ENCODE peak calls at places on chromosomes 3 and 15, in ten cellular contexts. F, H, O, E, D, U, L, J, W and X are unnamed samples.

GRCh38 chr3:195162033-195162669 is 108.8 kb downstream of the XXYLT1 start:
- DNase-seq in F (no peak), H (no peak), O (no peak), E (no peak), D (no peak), U (no peak), L (no peak), J (no peak), W (no peak), X (no peak)

GRCh38 chr3:45180051-45180450 is 33.9 kb upstream of the CDCP1 start:
- DNase-seq in F (no peak), H (no peak), O (peak), E (no peak), D (no peak), U (no peak), L (peak), J (no peak), W (no peak), X (no peak)

GRCh38 chr3:39468108-39468436 is 592 bp downstream of the MOBP start:
- DNase-seq in F (no peak), H (no peak), O (no peak), E (no peak), D (no peak), U (no peak), L (no peak), J (no peak), W (no peak), X (no peak)

GRCh38 chr3:69744507-69744906 is 5.2 kb downstream of the MITF start:
- DNase-seq in F (no peak), H (no peak), O (no peak), E (no peak), D (no peak), U (no peak), L (no peak), J (no peak), W (no peak), X (no peak)

GRCh38 chr3:151227438-151228290 is 24.6 kb upstream of the GPR171 start:
- DNase-seq in F (peak), H (peak), O (peak), E (no peak), D (peak), U (peak), L (peak), J (peak), W (peak), X (peak)

GRCh38 chr3:124599779-124600693 is 130.2 kb upstream of the UMPS start:
- DNase-seq in F (no peak), H (no peak), O (no peak), E (no peak), D (no peak), U (no peak), L (peak), J (no peak), W (no peak), X (no peak)

GRCh38 chr3:56899078-56899477 is 97.3 kb upstream of the ARHGEF3 start:
- DNase-seq in F (no peak), H (no peak), O (no peak), E (no peak), D (no peak), U (no peak), L (no peak), J (no peak), W (no peak), X (no peak)

GRCh38 chr3:140845878-140846277 is 95.8 kb upstream of the SLC25A36 start:
- DNase-seq in F (no peak), H (no peak), O (no peak), E (no peak), D (no peak), U (no peak), L (no peak), J (no peak), W (no peak), X (no peak)

GRCh38 chr15:101504373-101504772 is 14.9 kb upstream of the PCSK6 start:
- DNase-seq in F (no peak), H (no peak), O (no peak), E (no peak), D (no peak), U (no peak), L (no peak), J (no peak), W (no peak), X (no peak)

GRCh38 chr3:74303711-74304110 is 310.7 kb downstream of the CNTN3 start:
- DNase-seq in F (no peak), H (no peak), O (no peak), E (no peak), D (no peak), U (no peak), L (no peak), J (no peak), W (no peak), X (no peak)

GRCh38 chr3:58177747-58178527 is 32.8 kb downstream of the DNASE1L3 start:
- DNase-seq in F (peak), H (peak), O (peak), E (peak), D (peak), U (peak), L (peak), J (peak), W (peak), X (peak)

GRCh38 chr3:17965331-17965730 is 222.9 kb upstream of the TBC1D5 start:
- DNase-seq in F (no peak), H (no peak), O (no peak), E (no peak), D (no peak), U (no peak), L (no peak), J (no peak), W (no peak), X (no peak)

GRCh38 chr15:56948766-56949105 is 30.3 kb downstream of the TCF12 start:
- DNase-seq in F (no peak), H (no peak), O (no peak), E (no peak), D (no peak), U (no peak), L (no peak), J (no peak), W (no peak), X (no peak)

GRCh38 chr3:172145287-172145686 is 105.9 kb downstream of the FNDC3B start:
- DNase-seq in F (no peak), H (no peak), O (no peak), E (no peak), D (no peak), U (no peak), L (no peak), J (no peak), W (no peak), X (no peak)

GRCh38 chr15:71386448-71387236 is 271.4 kb downstream of the THSD4 start:
- DNase-seq in F (no peak), H (no peak), O (no peak), E (no peak), D (no peak), U (no peak), L (peak), J (no peak), W (peak), X (no peak)

GRCh38 chr15:62453356-62453755 is 288.3 kb upstream of the C2CD4B start:
- DNase-seq in F (no peak), H (no peak), O (no peak), E (no peak), D (no peak), U (no peak), L (peak), J (no peak), W (no peak), X (no peak)

GRCh38 chr15:56149071-56149470 is 94.6 kb downstream of the RFX7 start:
- DNase-seq in F (no peak), H (no peak), O (no peak), E (no peak), D (no peak), U (peak), L (peak), J (no peak), W (no peak), X (no peak)

GRCh38 chr15:51004103-51004536 is 90.6 kb downstream of the TNFAIP8L3 start:
- DNase-seq in F (no peak), H (no peak), O (peak), E (peak), D (no peak), U (no peak), L (peak), J (no peak), W (peak), X (no peak)

GRCh38 chr3:55620361-55621025 is 133.4 kb upstream of the WNT5A start:
- DNase-seq in F (no peak), H (no peak), O (no peak), E (no peak), D (no peak), U (peak), L (peak), J (no peak), W (no peak), X (no peak)